ENCODE peak calls at places on chromosomes 7 and 10, in four cellular contexts. G, J, X and Q are unnamed samples.

GRCh38 chr7:84647797-84648762 is 453.5 kb upstream of the SEMA3A start:
- DNase-seq in X (no peak), G (no peak), J (no peak), Q (no peak)

GRCh38 chr10:42955493-42955889 is 121.4 kb upstream of the RET start:
- DNase-seq in G (no peak), X (no peak), J (no peak), Q (no peak)

GRCh38 chr10:103510046-103510685 is 16.7 kb downstream of the NEURL1 start:
- DNase-seq in J (peak), X (no peak), G (no peak), Q (no peak)

GRCh38 chr7:92402920-92403759 is 44.1 kb upstream of the GATAD1 start:
- DNase-seq in G (no peak), X (no peak), J (no peak), Q (no peak)

GRCh38 chr7:77359599-77359998 is 56.5 kb downstream of the GSAP start:
- DNase-seq in J (no peak), G (no peak), X (no peak), Q (no peak)

GRCh38 chr7:15685358-15686181 is 913 bp downstream of the MEOX2 start:
- DNase-seq in X (no peak), G (no peak), J (peak), Q (no peak)

GRCh38 chr10:36790000-36790399 is 335.4 kb upstream of the ANKRD30A start:
- DNase-seq in J (no peak), G (no peak), X (no peak), Q (no peak)

GRCh38 chr10:119313645-119314044 is 106.3 kb downstream of the GRK5 start:
- DNase-seq in G (no peak), X (no peak), J (no peak), Q (no peak)

GRCh38 chr10:7525314-7526016 is 114.6 kb upstream of the SFMBT2 start:
- DNase-seq in J (peak), X (peak), G (peak), Q (peak)

GRCh38 chr7:128164061-128164954 is 76.8 kb upstream of the LEP start:
- DNase-seq in G (no peak), X (peak), J (no peak), Q (no peak)

GRCh38 chr7:71349583-71350481 is 217.9 kb downstream of the GALNT17 start:
- DNase-seq in X (no peak), J (no peak), G (no peak), Q (no peak)

GRCh38 chr7:105677803-105678583 is 96.7 kb upstream of the EFCAB10 start:
- DNase-seq in G (no peak), J (no peak), X (no peak), Q (no peak)

GRCh38 chr7:138395763-138396162 is 64.3 kb upstream of the TRIM24 start:
- DNase-seq in J (no peak), G (no peak), X (no peak), Q (no peak)

GRCh38 chr7:116588641-116589594 is 64.1 kb downstream of the CAV1 start:
- DNase-seq in G (peak), J (peak), X (peak), Q (peak)

GRCh38 chr10:114367041-114367675 is 37.1 kb downstream of the AFAP1L2 start:
- DNase-seq in G (no peak), X (no peak), J (no peak), Q (peak)

GRCh38 chr10:114408112-114408967 is 4.0 kb upstream of the AFAP1L2 start:
- DNase-seq in G (no peak), J (no peak), X (no peak), Q (no peak)

GRCh38 chr10:91211675-91212074 is 8.8 kb upstream of the PCGF5 start:
- DNase-seq in X (no peak), J (no peak), G (no peak), Q (no peak)

GRCh38 chr10:103659674-103660363 is 166.3 kb downstream of the NEURL1 start:
- DNase-seq in J (no peak), X (no peak), G (peak), Q (peak)

GRCh38 chr7:135193615-135194081 is 17.7 kb downstream of the WDR91 start:
- DNase-seq in X (no peak), G (peak), J (no peak), Q (no peak)

GRCh38 chr7:105932835-105933477 is 30.1 kb upstream of the CDHR3 start:
- DNase-seq in G (no peak), J (no peak), X (no peak), Q (no peak)

GRCh38 chr10:79196470-79197461 is 128.0 kb downstream of the ZMIZ1 start:
- DNase-seq in J (peak), X (peak), G (peak), Q (peak)

GRCh38 chr10:13268841-13269240 is 31.0 kb downstream of the PHYH start:
- DNase-seq in J (no peak), X (no peak), G (no peak), Q (no peak)

GRCh38 chr10:112585052-112585451 is 138.0 kb downstream of the VTI1A start:
- DNase-seq in X (peak), J (no peak), G (no peak), Q (no peak)

GRCh38 chr10:48444266-48444665 is 137.8 kb downstream of the MAPK8 start:
- DNase-seq in X (peak), G (peak), J (peak), Q (peak)

GRCh38 chr10:61447127-61447526 is 6.1 kb downstream of the TMEM26 start:
- DNase-seq in X (no peak), J (no peak), G (no peak), Q (no peak)

GRCh38 chr7:8119228-8119627 is 142.7 kb downstream of the ICA1 start:
- DNase-seq in X (no peak), G (no peak), J (no peak), Q (no peak)

GRCh38 chr7:22805227-22805626 is 17.4 kb downstream of the TOMM7 start:
- DNase-seq in X (no peak), J (no peak), G (no peak), Q (no peak)

GRCh38 chr10:114017873-114018272 is 25.8 kb upstream of the ADRB1 start:
- DNase-seq in X (no peak), J (no peak), G (no peak), Q (no peak)

GRCh38 chr10:47340613-47341170 is 7.5 kb upstream of the RBP3 start:
- DNase-seq in J (peak), G (peak), X (peak), Q (peak)

GRCh38 chr7:90594791-90595317 is 1.3 kb upstream of the CDK14 start:
- DNase-seq in J (peak), X (no peak), G (no peak), Q (no peak)

GRCh38 chr7:158819571-158820203 is 9.6 kb downstream of the ESYT2 start:
- DNase-seq in X (no peak), J (no peak), G (no peak), Q (no peak)

GRCh38 chr7:108283252-108283651 is 153.1 kb upstream of the LAMB4 start:
- DNase-seq in X (no peak), J (no peak), G (no peak), Q (no peak)

GRCh38 chr7:21550821-21551531 is 8.1 kb downstream of the DNAH11 start:
- DNase-seq in G (no peak), X (peak), J (no peak), Q (peak)

GRCh38 chr10:79223001-79223345 is 124.3 kb upstream of the PPIF start:
- DNase-seq in J (no peak), X (no peak), G (no peak), Q (no peak)

GRCh38 chr10:48760983-48761382 is 76.3 kb downstream of the WDFY4 start:
- DNase-seq in X (no peak), J (peak), G (no peak), Q (no peak)

GRCh38 chr7:148556892-148557291 is 33.7 kb upstream of the C7orf33 start:
- DNase-seq in X (peak), J (no peak), G (no peak), Q (no peak)

GRCh38 chr10:98340261-98340675 is 72.3 kb upstream of the LOXL4 start:
- DNase-seq in J (no peak), X (no peak), G (no peak), Q (no peak)

GRCh38 chr10:11145498-11145855 is 127.8 kb downstream of the CELF2 start:
- DNase-seq in G (no peak), J (no peak), X (no peak), Q (no peak)

GRCh38 chr10:72175166-72175565 is 40.6 kb upstream of the ANAPC16 start:
- DNase-seq in X (no peak), G (no peak), J (no peak), Q (no peak)

GRCh38 chr7:30648744-30649540 is 33.3 kb downstream of the CRHR2 start:
- DNase-seq in G (no peak), J (no peak), X (no peak), Q (no peak)

GRCh38 chr7:17682586-17682985 is 257.7 kb downstream of the SNX13 start:
- DNase-seq in J (no peak), X (no peak), G (no peak), Q (no peak)

GRCh38 chr7:17679427-17679826 is 260.9 kb downstream of the SNX13 start:
- DNase-seq in X (no peak), J (no peak), G (no peak), Q (no peak)

GRCh38 chr7:17680026-17680425 is 260.3 kb downstream of the SNX13 start:
- DNase-seq in G (no peak), J (no peak), X (no peak), Q (peak)

GRCh38 chr7:17681965-17682364 is 258.3 kb downstream of the SNX13 start:
- DNase-seq in X (no peak), J (no peak), G (no peak), Q (no peak)

GRCh38 chr7:17680943-17681351 is 259.3 kb downstream of the SNX13 start:
- DNase-seq in J (no peak), X (peak), G (peak), Q (no peak)
- TF ChIP-seq JUND in J (no peak), X (no peak), G (no peak), Q (no peak)

DNA sequence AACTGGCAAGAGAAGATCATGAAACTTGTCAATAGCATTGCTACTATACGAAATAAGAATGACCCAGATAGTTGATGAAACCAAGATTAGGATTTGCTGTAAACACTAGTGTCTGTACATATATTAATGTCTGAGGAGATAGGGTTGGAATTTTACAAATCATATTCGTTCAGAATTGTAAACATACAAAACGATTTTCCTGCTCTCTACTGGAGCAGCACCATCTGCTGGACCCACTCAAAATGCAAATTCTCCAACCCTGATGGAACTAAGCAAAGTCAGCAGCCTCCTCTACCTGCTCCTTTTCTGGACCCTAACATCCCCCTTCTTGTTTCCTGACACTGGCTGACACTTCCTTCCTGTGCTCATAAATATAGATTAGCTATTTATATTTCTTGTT is 29.4 kb upstream of the SGMS1 start:
- DNase-seq in G (no peak), J (peak), X (peak), Q (peak)
- TF ChIP-seq JUND in G (no peak), J (no peak), X (no peak), Q (no peak)

GRCh38 chr10:22368402-22368801 is 23.1 kb downstream of the SPAG6 start:
- DNase-seq in X (no peak), G (no peak), J (no peak), Q (no peak)

GRCh38 chr10:22367471-22367870 is 22.2 kb downstream of the SPAG6 start:
- DNase-seq in J (no peak), G (no peak), X (no peak), Q (no peak)

GRCh38 chr10:22370320-22370719 is 25.0 kb downstream of the SPAG6 start:
- DNase-seq in G (no peak), X (no peak), J (no peak), Q (no peak)

GRCh38 chr10:22368976-22369375 is 23.7 kb downstream of the SPAG6 start:
- DNase-seq in G (no peak), X (no peak), J (no peak), Q (no peak)

DNA sequence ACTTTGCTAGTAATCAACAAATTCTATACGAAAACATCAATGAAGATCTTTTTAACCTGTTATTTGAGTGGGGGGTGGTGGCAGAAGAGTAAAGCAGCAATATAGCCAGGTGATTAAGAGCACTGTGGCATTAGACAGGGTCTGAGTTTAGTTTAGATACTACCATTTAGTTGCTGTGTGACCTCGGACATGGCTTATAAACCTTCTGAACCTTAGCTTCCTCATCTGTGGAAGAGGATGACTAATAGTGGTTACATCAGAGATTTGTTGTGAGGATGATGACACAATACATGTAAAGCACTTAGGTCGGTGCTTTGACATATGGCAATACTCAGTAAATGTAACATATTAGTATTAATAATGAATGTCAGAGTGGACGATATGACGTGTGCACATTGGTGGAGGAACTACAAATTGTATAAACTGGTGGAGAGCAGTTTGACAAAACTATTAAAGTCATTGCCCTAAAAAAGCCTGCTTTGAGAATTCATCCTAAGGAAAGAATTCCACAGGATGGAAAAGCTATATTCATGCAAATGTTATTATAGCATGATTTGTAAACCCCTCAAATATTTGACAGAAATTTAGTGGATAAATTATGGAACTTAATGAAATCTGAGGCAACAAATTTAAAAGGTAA is 24.3 kb downstream of the SPAG6 start:
- DNase-seq in J (no peak), X (peak), G (no peak), Q (no peak)
- TF ChIP-seq JUND in J (no peak), X (no peak), G (no peak), Q (no peak)

GRCh38 chr7:24504871-24505270 is 68.4 kb upstream of the PALS2 start:
- DNase-seq in J (no peak), X (no peak), G (no peak), Q (no peak)
- TF ChIP-seq JUND in J (no peak), X (no peak), G (no peak), Q (no peak)

DNA sequence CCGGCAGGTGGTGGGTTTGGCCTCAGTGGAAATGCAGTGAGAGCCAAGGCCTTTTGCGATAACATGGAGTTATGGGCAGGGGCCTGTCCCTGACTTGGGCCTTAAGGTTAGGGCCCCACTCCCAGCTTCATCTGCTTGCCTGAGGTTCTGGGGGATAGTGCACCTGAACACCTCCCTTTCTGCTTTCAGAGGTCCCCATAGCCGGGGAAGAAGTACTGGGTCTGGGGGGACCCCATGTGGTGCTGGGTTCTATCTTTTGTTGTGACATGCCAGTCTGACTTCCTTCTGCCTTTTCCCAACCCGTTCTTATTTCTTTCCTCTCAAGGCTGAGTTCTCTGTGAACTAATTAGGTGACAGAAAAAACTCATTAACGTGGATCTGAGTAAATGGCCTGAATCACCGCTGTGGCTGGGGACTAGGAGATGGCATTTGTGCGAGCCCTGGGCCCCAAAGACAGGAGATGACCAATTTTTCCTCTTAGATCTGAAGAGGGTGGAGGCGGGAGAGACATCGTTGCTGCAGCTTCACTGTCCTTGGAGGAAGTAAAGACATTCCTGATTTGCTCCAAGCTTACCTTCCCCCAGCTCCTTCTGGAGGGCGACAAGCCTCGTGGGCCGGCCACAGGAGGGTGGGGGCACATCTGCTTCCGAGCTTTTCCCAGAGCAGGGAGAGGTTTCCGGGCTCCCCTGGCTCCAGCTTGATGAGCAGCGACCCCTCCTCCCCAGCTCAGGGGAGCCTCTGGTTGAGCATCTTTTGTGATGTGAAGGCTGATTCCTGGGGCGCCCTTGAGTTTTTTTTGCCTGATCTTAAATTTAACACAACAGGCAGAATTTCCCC is 2.0 kb downstream of the AGAP3 start:
- DNase-seq in X (no peak), G (no peak), J (no peak), Q (no peak)
- TF ChIP-seq JUND in X (no peak), G (no peak), J (no peak), Q (no peak)

GRCh38 chr7:45080265-45080957 is 8.4 kb downstream of the NACAD start:
- DNase-seq in J (peak), G (no peak), X (no peak), Q (no peak)

GRCh38 chr7:45081670-45081974 is 7.1 kb downstream of the NACAD start:
- DNase-seq in X (no peak), J (no peak), G (no peak), Q (no peak)

GRCh38 chr7:45082831-45083331 is 5.9 kb downstream of the NACAD start:
- DNase-seq in G (no peak), J (peak), X (no peak), Q (peak)

GRCh38 chr7:45082031-45082830 is 6.5 kb downstream of the NACAD start:
- DNase-seq in X (no peak), G (no peak), J (peak), Q (no peak)

DNA sequence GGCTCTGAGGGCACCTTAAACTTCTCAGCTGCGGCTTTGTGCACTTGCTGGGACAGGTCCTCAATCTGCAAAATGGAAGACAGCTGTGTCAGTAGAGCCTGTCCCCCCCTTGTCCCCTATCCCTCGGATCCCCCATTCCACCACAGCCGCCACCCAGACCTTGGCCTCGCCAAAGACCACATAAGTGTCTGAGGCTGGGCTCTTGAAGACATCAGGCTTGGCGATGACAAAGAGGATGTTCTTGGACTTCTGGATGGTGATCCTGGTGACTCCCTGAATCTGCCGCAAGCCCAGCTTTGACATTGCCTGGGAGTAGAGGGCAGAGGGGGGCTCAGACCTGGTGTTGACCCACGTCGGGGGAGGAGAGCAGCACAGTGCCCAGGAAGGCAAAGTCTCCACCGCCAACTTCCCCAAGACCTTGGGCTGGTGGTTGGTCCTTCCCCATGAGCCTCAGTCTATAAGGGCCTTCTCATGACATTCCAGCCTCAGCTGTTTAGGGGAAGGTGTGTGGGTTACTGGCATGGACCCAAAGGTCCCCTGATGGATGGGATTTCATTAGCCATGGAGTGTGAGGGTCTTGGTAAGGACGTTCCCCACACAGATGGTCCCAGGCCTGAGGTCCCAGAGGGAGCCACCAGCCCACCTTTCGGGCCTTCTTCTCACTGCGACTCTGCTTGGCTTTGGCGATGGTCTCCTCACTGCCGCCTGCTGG is 7.7 kb downstream of the NACAD start:
- DNase-seq in X (no peak), G (no peak), J (peak), Q (no peak)
- TF ChIP-seq JUND in X (no peak), G (no peak), J (no peak), Q (no peak)

GRCh38 chr10:62560207-62560819 is 186.1 kb downstream of the ZNF365 start:
- DNase-seq in G (no peak), X (no peak), J (no peak), Q (no peak)

GRCh38 chr10:62559481-62560206 is 185.5 kb downstream of the ZNF365 start:
- DNase-seq in X (no peak), G (no peak), J (no peak), Q (no peak)

DNA sequence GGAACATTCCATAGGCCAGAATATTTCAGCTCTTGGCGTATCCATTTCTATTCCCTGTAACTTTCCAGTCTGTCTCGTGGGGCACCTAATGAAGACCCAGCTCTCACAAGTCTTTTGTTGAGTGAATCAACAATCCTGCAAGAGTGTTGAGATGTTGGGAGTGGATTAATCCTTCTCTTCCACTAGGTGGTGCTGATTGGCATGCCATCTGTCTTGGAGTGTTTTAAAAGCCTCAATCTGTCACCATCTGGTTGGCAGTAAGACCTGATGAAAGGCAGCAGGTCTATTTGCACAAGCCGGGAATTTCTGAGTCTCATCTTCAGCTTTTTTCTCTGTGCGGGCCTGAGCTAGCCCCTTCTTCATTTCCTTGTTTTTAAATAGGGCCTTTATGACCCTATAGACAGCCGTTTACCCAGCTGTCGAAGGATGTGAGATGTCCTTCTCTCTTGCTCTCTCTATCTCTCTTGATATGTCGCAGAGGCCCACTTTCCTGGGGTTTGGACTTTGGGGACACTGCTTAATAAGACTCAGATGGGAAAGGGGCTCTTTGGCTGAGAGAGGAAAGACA is 180.5 kb downstream of the ZNF365 start:
- DNase-seq in G (peak), J (peak), X (peak), Q (no peak)
- TF ChIP-seq JUND in G (no peak), J (no peak), X (no peak), Q (no peak)